ENCODE peak calls at places on chromosomes 6 and 20, in nine cellular contexts. B is heart left ventricle; I is OCI-LY7; E is A673; K is tibial artery; H is CD8-positive, alpha-beta memory T cell; M is fibroblast of lung; A is tibial nerve; T is hepatocyte. O is an unnamed sample. For H3K4me1 and H3K36me3, the result is how much of the 10 kb centered on the place peaks cover.

GRCh38 chr20:46461808-46462207 is 51.6 kb downstream of the ZNF334 start:
- DNase-seq in B (no peak), I (no peak), E (no peak), K (no peak), H (no peak), M (no peak), A (no peak), T (no peak), O (no peak)

GRCh38 chr6:135633573-135633972 is 136.0 kb upstream of the AHI1 start:
- DNase-seq in B (no peak), I (no peak), E (no peak), K (no peak), H (no peak), M (no peak), A (no peak), T (no peak), O (no peak)

GRCh38 chr20:13006825-13007224 is 1.9 kb upstream of the SPTLC3 start:
- DNase-seq in B (no peak), I (no peak), E (no peak), K (no peak), H (no peak), M (peak), A (no peak), T (no peak), O (no peak)

GRCh38 chr6:55108469-55109130 is 65.7 kb upstream of the HCRTR2 start:
- DNase-seq in B (no peak), I (no peak), E (no peak), K (no peak), H (no peak), M (no peak), A (no peak), T (no peak), O (no peak)

GRCh38 chr6:30364591-30364990 is 19.6 kb downstream of the RPP21 start:
- DNase-seq in B (no peak), I (peak), E (no peak), K (no peak), H (no peak), M (no peak), A (no peak), T (no peak), O (no peak)

GRCh38 chr20:62900052-62900691 is 26.1 kb downstream of the DIDO1 start:
- DNase-seq in B (peak), I (peak), E (peak), K (peak), H (peak), M (peak), A (peak), T (peak), O (peak)

GRCh38 chr6:21109421-21110178 is 484.0 kb upstream of the SOX4 start:
- DNase-seq in B (no peak), I (no peak), E (peak), K (no peak), H (no peak), M (peak), A (no peak), T (no peak), O (no peak)

GRCh38 chr6:114718716-114719270 is 376.0 kb upstream of the HS3ST5 start:
- DNase-seq in B (no peak), I (no peak), E (no peak), K (no peak), H (no peak), M (no peak), A (no peak), T (no peak), O (no peak)

GRCh38 chr20:56636701-56637100 is 7.6 kb downstream of the TFAP2C start:
- DNase-seq in B (no peak), I (no peak), E (no peak), K (no peak), H (no peak), M (peak), A (no peak), T (no peak), O (no peak)

GRCh38 chr20:7113577-7114466 is 346.3 kb downstream of the BMP2 start:
- DNase-seq in B (peak), I (peak), E (peak), K (no peak), H (no peak), M (peak), A (peak), T (peak), O (no peak)

GRCh38 chr6:151422981-151423380 is 28.9 kb downstream of the RMND1 start:
- DNase-seq in B (no peak), I (no peak), E (no peak), K (no peak), H (no peak), M (no peak), A (no peak), T (no peak), O (no peak)

GRCh38 chr6:36327226-36328009 is 9.3 kb downstream of the BNIP5 start:
- DNase-seq in B (no peak), I (no peak), E (no peak), K (no peak), H (no peak), M (no peak), A (no peak), T (no peak), O (no peak)

GRCh38 chr6:145017051-145017450 is 718.3 kb downstream of the EPM2A start:
- DNase-seq in B (no peak), I (no peak), E (no peak), K (no peak), H (no peak), M (no peak), A (no peak), T (no peak), O (no peak)

GRCh38 chr6:56520218-56520617 is 122.5 kb downstream of the DST start:
- DNase-seq in B (no peak), I (no peak), E (no peak), K (no peak), H (no peak), M (peak), A (no peak), T (no peak), O (no peak)

GRCh38 chr20:64109831-64110391 is 2.5 kb upstream of the NPBWR2 start:
- DNase-seq in B (no peak), I (no peak), E (no peak), K (no peak), H (no peak), M (no peak), A (no peak), T (no peak), O (peak)

GRCh38 chr6:124490123-124490522 is 472.1 kb upstream of the RNF217 start:
- DNase-seq in B (no peak), I (no peak), E (peak), K (no peak), H (no peak), M (peak), A (no peak), T (no peak), O (no peak)

GRCh38 chr6:111456208-111456607 is 26.8 kb downstream of the REV3L start:
- DNase-seq in B (no peak), I (no peak), E (no peak), K (no peak), H (no peak), M (peak), A (no peak), T (no peak), O (no peak)

GRCh38 chr6:162165479-162165878 is 562.1 kb downstream of the PRKN start:
- DNase-seq in B (no peak), I (no peak), E (no peak), K (no peak), H (no peak), M (no peak), A (no peak), T (no peak), O (no peak)

GRCh38 chr6:158270389-158271127 is 41.7 kb upstream of the TULP4 start:
- DNase-seq in B (peak), I (no peak), E (no peak), K (no peak), H (no peak), M (no peak), A (no peak), T (no peak), O (no peak)

GRCh38 chr6:85516168-85516567 is 66.3 kb downstream of the NT5E start:
- DNase-seq in B (no peak), I (no peak), E (no peak), K (no peak), H (no peak), M (peak), A (no peak), T (no peak), O (no peak)

GRCh38 chr6:31727717-31728671 is 1.1 kb downstream of the DDAH2 start:
- DNase-seq in B (no peak), I (peak), E (no peak), K (peak), H (no peak), M (no peak), A (no peak), T (no peak), O (no peak)

GRCh38 chr6:41700577-41701347 is 34.6 kb downstream of the TFEB start:
- DNase-seq in B (peak), I (no peak), E (no peak), K (no peak), H (no peak), M (no peak), A (no peak), T (no peak), O (no peak)

GRCh38 chr20:51636123-51636522 is 93.6 kb upstream of the NFATC2 start:
- DNase-seq in B (no peak), I (no peak), E (peak), K (no peak), H (no peak), M (peak), A (no peak), T (no peak), O (no peak)

GRCh38 chr6:105384004-105384403 is 18.9 kb downstream of the PREP start:
- DNase-seq in B (no peak), I (no peak), E (no peak), K (no peak), H (no peak), M (no peak), A (no peak), T (no peak), O (no peak)

GRCh38 chr6:158050955-158051354 is 69.3 kb downstream of the SYNJ2 start:
- DNase-seq in B (no peak), I (no peak), E (no peak), K (no peak), H (no peak), M (no peak), A (no peak), T (no peak), O (no peak)

GRCh38 chr6:34798057-34798456 is 6.2 kb downstream of the BLTP3A start:
- DNase-seq in B (no peak), I (no peak), E (no peak), K (no peak), H (no peak), M (no peak), A (no peak), T (no peak), O (no peak)
- H3K4me1 ChIP-seq in B (under half), I (under half), E (under half), K (under half), H (under half), M (under half), A (under half), T (under half), O (under half)

GRCh38 chr6:134296762-134297161 is 21.1 kb downstream of the SGK1 start:
- DNase-seq in B (no peak), I (no peak), E (no peak), K (no peak), H (no peak), M (no peak), A (no peak), T (no peak), O (no peak)

GRCh38 chr6:134291156-134291555 is 26.8 kb downstream of the SGK1 start:
- DNase-seq in B (no peak), I (no peak), E (no peak), K (no peak), H (no peak), M (no peak), A (no peak), T (no peak), O (no peak)

GRCh38 chr6:134289204-134289575 is 28.7 kb downstream of the SGK1 start:
- DNase-seq in B (no peak), I (no peak), E (peak), K (no peak), H (no peak), M (no peak), A (no peak), T (no peak), O (no peak)

GRCh38 chr6:134295953-134296553 is 21.9 kb downstream of the SGK1 start:
- DNase-seq in B (peak), I (peak), E (peak), K (peak), H (no peak), M (peak), A (peak), T (peak), O (no peak)

GRCh38 chr6:134293659-134294161 is 24.2 kb downstream of the SGK1 start:
- DNase-seq in B (no peak), I (no peak), E (no peak), K (no peak), H (no peak), M (no peak), A (no peak), T (no peak), O (no peak)
- H3K27ac ChIP-seq in B (no peak), I (no peak), E (no peak), K (no peak), H (no peak), M (no peak), A (no peak), T (no peak), O (no peak)

GRCh38 chr6:78952362-78952761 is 85.0 kb downstream of the IRAK1BP1 start:
- DNase-seq in B (no peak), I (no peak), E (no peak), K (no peak), H (no peak), M (no peak), A (no peak), T (no peak), O (no peak)

GRCh38 chr6:78948785-78949184 is 81.4 kb downstream of the IRAK1BP1 start:
- DNase-seq in B (no peak), I (no peak), E (no peak), K (no peak), H (no peak), M (no peak), A (no peak), T (no peak), O (no peak)

GRCh38 chr6:78954740-78955139 is 87.4 kb downstream of the IRAK1BP1 start:
- DNase-seq in B (no peak), I (no peak), E (no peak), K (no peak), H (no peak), M (no peak), A (no peak), T (no peak), O (no peak)

GRCh38 chr6:78947962-78948361 is 80.6 kb downstream of the IRAK1BP1 start:
- DNase-seq in B (no peak), I (no peak), E (no peak), K (no peak), H (no peak), M (peak), A (no peak), T (no peak), O (no peak)

DNA sequence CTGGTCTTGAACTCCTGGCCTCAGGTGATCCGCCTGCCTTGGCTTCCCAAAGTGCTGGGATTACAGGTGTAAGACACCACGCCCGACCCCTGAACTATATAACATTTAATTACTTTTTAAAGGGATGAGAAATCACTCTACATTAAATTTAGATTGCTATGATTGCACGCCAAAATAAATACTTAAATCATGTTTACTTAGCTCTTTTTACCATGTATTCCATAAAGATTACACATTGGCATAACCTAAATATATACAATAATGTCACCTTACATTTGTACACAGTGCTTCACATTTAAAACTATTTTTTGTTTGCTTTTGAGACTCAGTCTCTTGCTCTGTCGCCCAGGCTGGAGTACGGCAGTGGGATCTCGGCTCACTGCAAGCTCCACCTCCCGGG is 86.4 kb downstream of the IRAK1BP1 start:
- DNase-seq in B (no peak), I (no peak), E (no peak), K (no peak), H (no peak), M (no peak), A (no peak), T (no peak), O (no peak)
- H3K36me3 ChIP-seq in B (half or more), I (half or more), E (half or more), K (half or more), H (under half), M (under half), A (under half), T (under half), O (under half)

GRCh38 chr6:137213331-137213740 is 5.8 kb downstream of the IFNGR1 start:
- DNase-seq in B (no peak), I (no peak), E (no peak), K (no peak), H (no peak), M (no peak), A (no peak), T (no peak), O (no peak)

GRCh38 chr6:137213813-137214212 is 5.4 kb downstream of the IFNGR1 start:
- DNase-seq in B (no peak), I (no peak), E (no peak), K (no peak), H (no peak), M (no peak), A (no peak), T (no peak), O (no peak)

GRCh38 chr6:137210903-137211302 is 8.3 kb downstream of the IFNGR1 start:
- DNase-seq in B (no peak), I (no peak), E (no peak), K (no peak), H (no peak), M (peak), A (peak), T (no peak), O (no peak)

GRCh38 chr6:137214931-137215330 is 4.3 kb downstream of the IFNGR1 start:
- DNase-seq in B (no peak), I (no peak), E (no peak), K (no peak), H (no peak), M (no peak), A (no peak), T (no peak), O (no peak)

GRCh38 chr6:137211910-137212309 is 7.3 kb downstream of the IFNGR1 start:
- DNase-seq in B (no peak), I (no peak), E (no peak), K (no peak), H (no peak), M (no peak), A (no peak), T (no peak), O (no peak)
- H3K4me1 ChIP-seq in B (under half), I (under half), E (under half), K (under half), H (under half), M (under half), A (half or more), T (under half), O (under half)

GRCh38 chr6:118882314-118882905 is 11.5 kb upstream of the ASF1A start:
- DNase-seq in B (no peak), I (no peak), E (no peak), K (no peak), H (no peak), M (no peak), A (no peak), T (no peak), O (no peak)

GRCh38 chr6:118876814-118877213 is 17.1 kb upstream of the ASF1A start:
- DNase-seq in B (no peak), I (no peak), E (no peak), K (no peak), H (no peak), M (peak), A (no peak), T (no peak), O (no peak)

GRCh38 chr6:118877806-118878205 is 16.1 kb upstream of the ASF1A start:
- DNase-seq in B (no peak), I (no peak), E (no peak), K (no peak), H (no peak), M (no peak), A (no peak), T (no peak), O (no peak)

GRCh38 chr6:118886641-118887040 is 7.3 kb upstream of the ASF1A start:
- DNase-seq in B (no peak), I (no peak), E (no peak), K (no peak), H (no peak), M (no peak), A (no peak), T (no peak), O (no peak)

GRCh38 chr6:118881440-118882313 is 12.3 kb upstream of the ASF1A start:
- DNase-seq in B (no peak), I (peak), E (no peak), K (no peak), H (no peak), M (no peak), A (no peak), T (no peak), O (no peak)
- H3K27ac ChIP-seq in B (no peak), I (peak), E (no peak), K (no peak), H (no peak), M (no peak), A (no peak), T (no peak), O (no peak)

DNA sequence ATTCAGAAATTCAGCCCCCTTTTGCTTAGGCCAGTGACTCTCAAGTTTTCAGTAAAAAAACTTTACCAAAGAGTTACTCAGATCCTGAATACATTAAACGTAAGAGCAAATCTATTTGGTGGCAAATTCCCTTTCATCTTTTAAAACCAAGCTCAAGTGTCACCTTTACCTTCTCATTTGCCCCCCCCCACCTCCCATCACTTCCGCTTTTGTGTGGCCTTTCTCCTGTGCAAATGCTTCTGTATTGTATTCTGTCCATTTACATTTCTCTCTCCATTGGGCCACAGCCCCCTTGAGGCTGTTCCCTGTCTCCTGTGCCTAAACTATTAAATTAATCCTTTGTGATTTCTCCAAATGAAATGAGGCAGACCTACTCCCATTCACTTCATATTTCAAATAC is 1.9 kb downstream of the NOL7 start:
- DNase-seq in B (no peak), I (peak), E (no peak), K (no peak), H (no peak), M (no peak), A (no peak), T (no peak), O (no peak)
- H3K36me3 ChIP-seq in B (half or more), I (half or more), E (half or more), K (under half), H (under half), M (under half), A (under half), T (under half), O (under half)

DNA sequence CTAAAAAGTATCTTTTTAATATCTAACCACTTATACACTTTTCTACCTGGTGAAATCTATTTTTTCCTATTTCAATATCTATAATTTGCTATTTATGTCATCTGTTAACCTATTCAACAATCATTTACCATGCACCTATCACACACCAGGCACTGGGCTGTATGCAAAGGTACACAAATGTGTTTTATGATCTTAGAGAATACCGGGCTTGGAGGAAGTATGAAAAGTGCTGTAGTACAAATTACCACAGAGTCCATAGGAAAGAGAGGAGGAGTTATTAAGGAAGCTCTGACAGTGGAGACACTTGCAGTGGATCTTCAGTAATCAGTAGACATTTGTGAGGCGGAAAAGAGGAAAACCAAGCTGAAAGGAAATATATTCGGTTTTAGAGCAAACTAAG is 96.0 kb downstream of the HIVEP2 start:
- DNase-seq in B (no peak), I (no peak), E (no peak), K (no peak), H (no peak), M (no peak), A (no peak), T (no peak), O (no peak)
- H3K4me1 ChIP-seq in B (half or more), I (half or more), E (under half), K (under half), H (half or more), M (under half), A (under half), T (under half), O (under half)

O was measured in Peyer's patch.